ENCODE peak calls at places on chromosomes 4 and X, in six cellular contexts. One of them, this sample, is unnamed.

GRCh38 chr4:82706349-82707000 is 92.1 kb downstream of the SCD5 start:
- DNase-seq in AG08395: no peak
- DNase-seq in T-helper 2 cell: no peak
- DNase-seq in immature natural killer cell: no peak
- DNase-seq in RPMI8226: no peak
- DNase-seq in NCI-H446: no peak
- DNase-seq in this sample: no peak

GRCh38 chr4:184803133-184803532 is 22.6 kb downstream of the ACSL1 start:
- DNase-seq in AG08395: no peak
- DNase-seq in T-helper 2 cell: no peak
- DNase-seq in immature natural killer cell: no peak
- DNase-seq in RPMI8226: no peak
- DNase-seq in NCI-H446: no peak
- DNase-seq in this sample: no peak

GRCh38 chr4:81030061-81030616 is 369 bp upstream of the BMP3 start:
- DNase-seq in AG08395: no peak
- DNase-seq in T-helper 2 cell: no peak
- DNase-seq in immature natural killer cell: no peak
- DNase-seq in RPMI8226: no peak
- DNase-seq in NCI-H446: no peak
- DNase-seq in this sample: no peak

GRCh38 chrX:69357293-69357692 is 146.8 kb upstream of the NALF2 start:
- DNase-seq in AG08395: no peak
- DNase-seq in T-helper 2 cell: no peak
- DNase-seq in immature natural killer cell: no peak
- DNase-seq in RPMI8226: no peak
- DNase-seq in NCI-H446: no peak
- DNase-seq in this sample: no peak

GRCh38 chr4:175246941-175247340 is 328.8 kb downstream of the ADAM29 start:
- DNase-seq in AG08395: no peak
- DNase-seq in T-helper 2 cell: no peak
- DNase-seq in immature natural killer cell: no peak
- DNase-seq in RPMI8226: no peak
- DNase-seq in NCI-H446: no peak
- DNase-seq in this sample: no peak

GRCh38 chr4:168453146-168453545 is 27.1 kb downstream of the DDX60L start:
- DNase-seq in AG08395: no peak
- DNase-seq in T-helper 2 cell: no peak
- DNase-seq in immature natural killer cell: no peak
- DNase-seq in RPMI8226: peak; percentile 3
- DNase-seq in NCI-H446: no peak
- DNase-seq in this sample: no peak

GRCh38 chr4:124884316-124884715 is 171.8 kb upstream of the ANKRD50 start:
- DNase-seq in AG08395: no peak
- DNase-seq in T-helper 2 cell: no peak
- DNase-seq in immature natural killer cell: no peak
- DNase-seq in RPMI8226: no peak
- DNase-seq in NCI-H446: no peak
- DNase-seq in this sample: no peak

GRCh38 chr4:114535725-114536124 is 62.9 kb upstream of the UGT8 start:
- DNase-seq in AG08395: no peak
- DNase-seq in T-helper 2 cell: no peak
- DNase-seq in immature natural killer cell: no peak
- DNase-seq in RPMI8226: no peak
- DNase-seq in NCI-H446: no peak
- DNase-seq in this sample: no peak

GRCh38 chrX:54891573-54891972 is 29.1 kb upstream of the TRO start:
- DNase-seq in AG08395: peak; percentile 37
- DNase-seq in T-helper 2 cell: no peak
- DNase-seq in immature natural killer cell: peak; percentile 18
- DNase-seq in RPMI8226: peak; percentile 30
- DNase-seq in NCI-H446: peak; percentile 0
- DNase-seq in this sample: no peak

GRCh38 chr4:92520563-92520962 is 216.8 kb downstream of the GRID2 start:
- DNase-seq in AG08395: no peak
- DNase-seq in T-helper 2 cell: no peak
- DNase-seq in immature natural killer cell: no peak
- DNase-seq in RPMI8226: no peak
- DNase-seq in NCI-H446: no peak
- DNase-seq in this sample: no peak

GRCh38 chr4:112426416-112426815 is 89.6 kb downstream of the NEUROG2 start:
- DNase-seq in AG08395: no peak
- DNase-seq in T-helper 2 cell: no peak
- DNase-seq in immature natural killer cell: no peak
- DNase-seq in RPMI8226: no peak
- DNase-seq in NCI-H446: no peak
- DNase-seq in this sample: no peak

GRCh38 chrX:154732421-154733071 is 18.3 kb downstream of the GAB3 start:
- DNase-seq in AG08395: no peak
- DNase-seq in T-helper 2 cell: no peak
- DNase-seq in immature natural killer cell: no peak
- DNase-seq in RPMI8226: no peak
- DNase-seq in NCI-H446: no peak
- DNase-seq in this sample: no peak

GRCh38 chrX:29627833-29628232 is 587.5 kb upstream of the MAGEB2 start:
- DNase-seq in AG08395: no peak
- DNase-seq in T-helper 2 cell: no peak
- DNase-seq in immature natural killer cell: no peak
- DNase-seq in RPMI8226: no peak
- DNase-seq in NCI-H446: no peak
- DNase-seq in this sample: no peak

GRCh38 chrX:153055827-153056748 is at the start of gene PNMA3:
- DNase-seq in AG08395: no peak
- DNase-seq in T-helper 2 cell: no peak
- DNase-seq in immature natural killer cell: no peak
- DNase-seq in RPMI8226: no peak
- DNase-seq in NCI-H446: no peak
- DNase-seq in this sample: no peak

GRCh38 chrX:71603618-71604017 is 14.7 kb downstream of the CXCR3 start:
- DNase-seq in AG08395: no peak
- DNase-seq in T-helper 2 cell: no peak
- DNase-seq in immature natural killer cell: no peak
- DNase-seq in RPMI8226: no peak
- DNase-seq in NCI-H446: no peak
- DNase-seq in this sample: no peak

GRCh38 chrX:23271011-23271410 is 63.6 kb upstream of the PTCHD1 start:
- DNase-seq in AG08395: no peak
- DNase-seq in T-helper 2 cell: no peak
- DNase-seq in immature natural killer cell: no peak
- DNase-seq in RPMI8226: no peak
- DNase-seq in NCI-H446: no peak
- DNase-seq in this sample: no peak

GRCh38 chr4:156516698-156517097 is 454.9 kb downstream of the PDGFC start:
- DNase-seq in AG08395: no peak
- DNase-seq in T-helper 2 cell: no peak
- DNase-seq in immature natural killer cell: no peak
- DNase-seq in RPMI8226: no peak
- DNase-seq in NCI-H446: no peak
- DNase-seq in this sample: no peak

GRCh38 chr4:121376097-121376496 is 4.7 kb downstream of the QRFPR start:
- DNase-seq in AG08395: no peak
- DNase-seq in T-helper 2 cell: no peak
- DNase-seq in immature natural killer cell: no peak
- DNase-seq in RPMI8226: no peak
- DNase-seq in NCI-H446: no peak
- DNase-seq in this sample: no peak

GRCh38 chr4:165684177-165684870 is 188.7 kb upstream of the TLL1 start:
- DNase-seq in AG08395: no peak
- DNase-seq in T-helper 2 cell: no peak
- DNase-seq in immature natural killer cell: no peak
- DNase-seq in RPMI8226: no peak
- DNase-seq in NCI-H446: no peak
- DNase-seq in this sample: no peak

GRCh38 chrX:55135171-55135570 is 46.4 kb downstream of the PAGE2 start:
- DNase-seq in AG08395: peak; percentile 28
- DNase-seq in T-helper 2 cell: no peak
- DNase-seq in immature natural killer cell: peak; percentile 5
- DNase-seq in RPMI8226: peak; percentile 16
- DNase-seq in NCI-H446: no peak
- DNase-seq in this sample: no peak

GRCh38 chrX:112473654-112474053 is 206.1 kb downstream of the LHFPL1 start:
- DNase-seq in AG08395: no peak
- DNase-seq in T-helper 2 cell: no peak
- DNase-seq in immature natural killer cell: no peak
- DNase-seq in RPMI8226: no peak
- DNase-seq in NCI-H446: no peak
- DNase-seq in this sample: no peak

GRCh38 chrX:77447339-77448149 is at the start of gene FGF16:
- DNase-seq in AG08395: no peak
- DNase-seq in T-helper 2 cell: no peak
- DNase-seq in immature natural killer cell: no peak
- DNase-seq in RPMI8226: no peak
- DNase-seq in NCI-H446: no peak
- DNase-seq in this sample: no peak

GRCh38 chrX:10235851-10236250 is 79.1 kb downstream of the CLCN4 start:
- DNase-seq in AG08395: peak; percentile 52
- DNase-seq in T-helper 2 cell: no peak
- DNase-seq in immature natural killer cell: no peak
- DNase-seq in RPMI8226: no peak
- DNase-seq in NCI-H446: no peak
- DNase-seq in this sample: no peak